ENCODE peak calls at places on chromosomes 1 and 21, in ten cellular contexts. P is ELF-1; D is NCI-H187; F is stimulated activated CD4-positive, alpha-beta T cell treated with anti-CD3 and anti-CD28 coated beads, Interleukin-15, amount 100 ng/mL, for 24 hours; S is AG20443; A is neural crest cell; B is IMR-90; O is HEK293T; E is kidney tubule cell; J is BE2C. I is an unnamed sample.

GRCh38 chr1:7611421-7612010 is 159.6 kb upstream of the VAMP3 start:
- DNase-seq in P (no peak), D (no peak), F (no peak), S (no peak), A (no peak), B (no peak), O (no peak), E (no peak), J (no peak), I (no peak)

GRCh38 chr1:167251482-167251881 is 30.8 kb downstream of the POU2F1 start:
- DNase-seq in P (no peak), D (no peak), F (no peak), S (no peak), A (no peak), B (no peak), O (no peak), E (no peak), J (no peak), I (no peak)

GRCh38 chr1:59670662-59671061 is 144.1 kb upstream of the HOOK1 start:
- DNase-seq in P (no peak), D (no peak), F (no peak), S (no peak), A (no peak), B (no peak), O (no peak), E (no peak), J (no peak), I (no peak)

GRCh38 chr1:10734900-10735602 is 61.4 kb downstream of the CASZ1 start:
- DNase-seq in P (peak), D (no peak), F (no peak), S (peak), A (peak), B (no peak), O (peak), E (no peak), J (peak), I (no peak)

GRCh38 chr21:45511661-45512431 is 30.4 kb downstream of the SLC19A1 start:
- DNase-seq in P (no peak), D (no peak), F (no peak), S (no peak), A (no peak), B (no peak), O (no peak), E (no peak), J (peak), I (no peak)

GRCh38 chr1:119285482-119285881 is 83.1 kb upstream of the HAO2 start:
- DNase-seq in P (peak), D (no peak), F (no peak), S (peak), A (no peak), B (peak), O (no peak), E (peak), J (no peak), I (no peak)

GRCh38 chr1:153790282-153790995 is 15.2 kb downstream of the SLC27A3 start:
- DNase-seq in P (no peak), D (no peak), F (no peak), S (peak), A (no peak), B (peak), O (no peak), E (no peak), J (no peak), I (no peak)

GRCh38 chr1:36055706-36056105 is 28.2 kb upstream of the TEKT2 start:
- DNase-seq in P (no peak), D (no peak), F (no peak), S (no peak), A (no peak), B (no peak), O (no peak), E (no peak), J (no peak), I (no peak)

GRCh38 chr1:56098956-56099355 is 480.4 kb downstream of the PLPP3 start:
- DNase-seq in P (no peak), D (no peak), F (no peak), S (peak), A (no peak), B (peak), O (no peak), E (no peak), J (no peak), I (no peak)

GRCh38 chr1:183163311-183163710 is 22.8 kb upstream of the LAMC2 start:
- DNase-seq in P (no peak), D (no peak), F (no peak), S (peak), A (no peak), B (peak), O (no peak), E (peak), J (no peak), I (peak)

GRCh38 chr1:17919525-17920439 is 164.6 kb downstream of the ACTL8 start:
- DNase-seq in P (peak), D (no peak), F (no peak), S (peak), A (peak), B (peak), O (peak), E (peak), J (peak), I (no peak)

GRCh38 chr21:42655797-42656770 is 2.7 kb downstream of the PDE9A start:
- DNase-seq in P (no peak), D (peak), F (no peak), S (no peak), A (no peak), B (no peak), O (no peak), E (peak), J (no peak), I (peak)

GRCh38 chr21:41877901-41878830 is 978 bp downstream of the PRDM15 start:
- DNase-seq in P (no peak), D (peak), F (peak), S (peak), A (no peak), B (peak), O (peak), E (peak), J (no peak), I (peak)

GRCh38 chr1:19310720-19311502 is 1.0 kb downstream of the AKR7A2 start:
- DNase-seq in P (peak), D (no peak), F (no peak), S (no peak), A (no peak), B (peak), O (peak), E (peak), J (no peak), I (no peak)

GRCh38 chr1:175725684-175726083 is 17.7 kb downstream of the TNR start:
- DNase-seq in P (peak), D (no peak), F (no peak), S (peak), A (peak), B (peak), O (peak), E (peak), J (no peak), I (peak)

GRCh38 chr1:97792655-97793054 is 128.2 kb downstream of the DPYD start:
- DNase-seq in P (no peak), D (no peak), F (no peak), S (no peak), A (no peak), B (no peak), O (no peak), E (no peak), J (no peak), I (no peak)

GRCh38 chr1:74571493-74571800 is 59.0 kb upstream of the LRRC53 start:
- DNase-seq in P (no peak), D (no peak), F (no peak), S (no peak), A (no peak), B (no peak), O (no peak), E (no peak), J (no peak), I (no peak)

GRCh38 chr1:108077991-108078390 is 113.0 kb upstream of the VAV3 start:
- DNase-seq in P (no peak), D (no peak), F (no peak), S (no peak), A (no peak), B (no peak), O (no peak), E (no peak), J (no peak), I (no peak)

GRCh38 chr1:37068897-37069296 is 34.6 kb upstream of the GRIK3 start:
- DNase-seq in P (no peak), D (no peak), F (no peak), S (no peak), A (no peak), B (no peak), O (no peak), E (no peak), J (peak), I (no peak)

GRCh38 chr1:62184291-62184690 is 10.4 kb upstream of the L1TD1 start:
- DNase-seq in P (no peak), D (no peak), F (no peak), S (no peak), A (no peak), B (no peak), O (no peak), E (no peak), J (no peak), I (no peak)

GRCh38 chr1:218164930-218165686 is 120.0 kb upstream of the RRP15 start:
- DNase-seq in P (peak), D (no peak), F (peak), S (peak), A (peak), B (no peak), O (peak), E (no peak), J (peak), I (no peak)

GRCh38 chr1:36542962-36543515 is 60.3 kb upstream of the CSF3R start:
- DNase-seq in P (peak), D (no peak), F (no peak), S (no peak), A (no peak), B (no peak), O (peak), E (no peak), J (peak), I (no peak)

GRCh38 chr21:26067836-26068401 is 102.7 kb downstream of the APP start:
- DNase-seq in P (no peak), D (no peak), F (no peak), S (no peak), A (no peak), B (no peak), O (no peak), E (no peak), J (no peak), I (peak)

GRCh38 chr21:16588433-16588860 is 858.7 kb downstream of the USP25 start:
- DNase-seq in P (peak), D (no peak), F (no peak), S (peak), A (peak), B (peak), O (peak), E (peak), J (peak), I (peak)

GRCh38 chr1:156608036-156608674 is 6.9 kb upstream of the GPATCH4 start:
- DNase-seq in P (no peak), D (no peak), F (peak), S (peak), A (peak), B (peak), O (peak), E (peak), J (peak), I (peak)

GRCh38 chr1:61246001-61246400 is 163.6 kb downstream of the NFIA start:
- DNase-seq in P (no peak), D (no peak), F (no peak), S (no peak), A (no peak), B (no peak), O (no peak), E (no peak), J (no peak), I (no peak)

GRCh38 chr1:226526801-226527595 is 21.6 kb upstream of the STUM start:
- DNase-seq in P (peak), D (no peak), F (no peak), S (peak), A (no peak), B (peak), O (peak), E (peak), J (peak), I (no peak)

GRCh38 chr1:77762072-77762476 is 2.4 kb upstream of the USP33 start:
- DNase-seq in P (no peak), D (no peak), F (no peak), S (peak), A (no peak), B (peak), O (no peak), E (peak), J (no peak), I (peak)

GRCh38 chr1:244347942-244348341 is 103.8 kb downstream of the ADSS2 start:
- DNase-seq in P (no peak), D (no peak), F (no peak), S (no peak), A (no peak), B (peak), O (peak), E (no peak), J (no peak), I (no peak)

GRCh38 chr1:53732912-53733317 is 6.0 kb downstream of the GLIS1 start:
- DNase-seq in P (no peak), D (no peak), F (no peak), S (peak), A (no peak), B (peak), O (no peak), E (peak), J (no peak), I (peak)

GRCh38 chr1:182715531-182715930 is 31.1 kb upstream of the RGS8 start:
- DNase-seq in P (no peak), D (no peak), F (no peak), S (no peak), A (no peak), B (no peak), O (no peak), E (no peak), J (no peak), I (no peak)

GRCh38 chr1:163202833-163203451 is at the start of gene RGS5:
- DNase-seq in P (peak), D (no peak), F (no peak), S (peak), A (no peak), B (peak), O (no peak), E (peak), J (peak), I (peak)

GRCh38 chr1:53015508-53015860 is 46.5 kb upstream of the PODN start:
- DNase-seq in P (peak), D (no peak), F (no peak), S (no peak), A (no peak), B (no peak), O (no peak), E (peak), J (no peak), I (no peak)

GRCh38 chr1:203117611-203118575 is 9.6 kb upstream of the ADORA1 start:
- DNase-seq in P (peak), D (peak), F (peak), S (peak), A (peak), B (peak), O (peak), E (peak), J (peak), I (peak)

GRCh38 chr1:36856126-36856525 is 178.2 kb downstream of the GRIK3 start:
- DNase-seq in P (peak), D (peak), F (no peak), S (no peak), A (no peak), B (no peak), O (no peak), E (no peak), J (peak), I (no peak)

GRCh38 chr1:15685820-15686219 is 1.7 kb downstream of the PLEKHM2 start:
- DNase-seq in P (no peak), D (no peak), F (no peak), S (no peak), A (no peak), B (no peak), O (no peak), E (no peak), J (no peak), I (no peak)

GRCh38 chr1:54794401-54795099 is 6.6 kb downstream of the TTC22 start:
- DNase-seq in P (peak), D (no peak), F (no peak), S (peak), A (no peak), B (peak), O (no peak), E (peak), J (no peak), I (no peak)

GRCh38 chr1:125065092-125065820 is 3880.5 kb downstream of the SRGAP2C start:
- DNase-seq in P (no peak), D (no peak), F (no peak), S (no peak), A (no peak), B (no peak), O (no peak), E (no peak), J (no peak), I (no peak)

GRCh38 chr1:103129796-103130195 is 21.5 kb upstream of the COL11A1 start:
- DNase-seq in P (no peak), D (no peak), F (no peak), S (no peak), A (no peak), B (no peak), O (no peak), E (peak), J (no peak), I (peak)